ENCODE peak calls at places on chromosome 15, in six cellular contexts. V, A, J, C, L and Q are unnamed samples.

GRCh38 chr15:92394327-92395175 is 870 bp downstream of the ST8SIA2 start:
- DNase-seq in V (peak), A (peak), J (no peak), C (no peak), L (no peak), Q (no peak)

GRCh38 chr15:74322558-74323180 is 44.8 kb downstream of the CYP11A1 start:
- DNase-seq in V (peak), A (peak), J (peak), C (peak), L (peak), Q (peak)

GRCh38 chr15:71278989-71279756 is 163.9 kb downstream of the THSD4 start:
- DNase-seq in V (peak), A (no peak), J (no peak), C (no peak), L (no peak), Q (peak)

GRCh38 chr15:34795267-34796081 is at the start of gene ACTC1:
- DNase-seq in V (no peak), A (peak), J (no peak), C (peak), L (no peak), Q (no peak)

GRCh38 chr15:95669146-95669922 is 661.2 kb upstream of the NR2F2 start:
- DNase-seq in V (no peak), A (peak), J (no peak), C (no peak), L (no peak), Q (peak)

GRCh38 chr15:92810418-92811138 is 89.5 kb upstream of the CHD2 start:
- DNase-seq in V (peak), A (peak), J (peak), C (no peak), L (no peak), Q (peak)

GRCh38 chr15:77863491-77864105 is 213.9 kb downstream of the TBC1D2B start:
- DNase-seq in V (no peak), A (no peak), J (no peak), C (no peak), L (no peak), Q (no peak)

GRCh38 chr15:34609102-34609501 is 25.7 kb upstream of the GOLGA8B start:
- DNase-seq in V (no peak), A (no peak), J (no peak), C (no peak), L (no peak), Q (no peak)

GRCh38 chr15:29826908-29827307 is 4.6 kb upstream of the TJP1 start:
- DNase-seq in V (no peak), A (no peak), J (no peak), C (no peak), L (no peak), Q (no peak)

GRCh38 chr15:78675206-78675605 is 34.2 kb upstream of the CHRNB4 start:
- DNase-seq in V (no peak), A (no peak), J (no peak), C (no peak), L (no peak), Q (no peak)

GRCh38 chr15:88745696-88746095 is 57.5 kb upstream of the ACAN start:
- DNase-seq in V (no peak), A (no peak), J (no peak), C (no peak), L (no peak), Q (peak)

GRCh38 chr15:41917767-41918430 is 24.0 kb upstream of the SPTBN5 start:
- DNase-seq in V (no peak), A (no peak), J (no peak), C (no peak), L (no peak), Q (peak)

GRCh38 chr15:98746375-98746679 is 98.0 kb downstream of the IGF1R start:
- DNase-seq in V (no peak), A (no peak), J (no peak), C (no peak), L (no peak), Q (no peak)

GRCh38 chr15:66670698-66671580 is 31.1 kb upstream of the SMAD6 start:
- DNase-seq in V (peak), A (peak), J (no peak), C (no peak), L (no peak), Q (no peak)

GRCh38 chr15:25230442-25230841 is 208.4 kb downstream of the UBE3A start:
- DNase-seq in V (no peak), A (no peak), J (no peak), C (no peak), L (no peak), Q (no peak)

GRCh38 chr15:31482122-31482922 is 155.7 kb downstream of the KLF13 start:
- DNase-seq in V (no peak), A (no peak), J (no peak), C (no peak), L (no peak), Q (no peak)

GRCh38 chr15:44633603-44634002 is 29.9 kb downstream of the SPG11 start:
- DNase-seq in V (no peak), A (no peak), J (no peak), C (no peak), L (no peak), Q (peak)